ENCODE peak calls at places on chromosome 19, in ten cellular contexts. P is substantia nigra, I is RKO, Y is HAP-1, J is mesendoderm, W is kidney glomerular epithelial cell, V is tibial nerve, H is Daoy, R is nephron progenitor cell, X is NCI-H345. Z is an unnamed sample.

GRCh38 chr19:45901912-45902650 is at the start of gene MYPOP:
- DNase-seq in P (no peak), V (peak; percentile 9), Y (peak; percentile 35), J (peak; percentile 39), H (no peak), W (no peak), R (no peak), I (no peak), X (no peak), Z (no peak)

GRCh38 chr19:29694669-29695627 is 20.1 kb downstream of the C19orf12 start:
- DNase-seq in R (peak; percentile 87), V (peak; percentile 84), J (peak; percentile 78), Y (peak; percentile 81), W (peak; percentile 29), I (peak; percentile 75), X (peak; percentile 68), H (peak; percentile 70), P (peak; percentile 85), Z (peak; percentile 96)

GRCh38 chr19:51027873-51028272 is 1.5 kb upstream of the KLK11 start:
- DNase-seq in P (no peak), V (no peak), R (no peak), W (no peak), Y (no peak), J (no peak), H (no peak), X (no peak), I (no peak), Z (no peak)

GRCh38 chr19:1172353-1173159 is 1.5 kb downstream of the SBNO2 start:
- DNase-seq in V (peak; percentile 61), X (no peak), P (peak; percentile 55), H (peak; percentile 76), R (peak; percentile 39), J (peak; percentile 65), W (no peak), I (peak; percentile 78), Y (no peak), Z (no peak)

GRCh38 chr19:28633223-28634030 is 579.5 kb downstream of the UQCRFS1 start:
- DNase-seq in J (peak; percentile 84), W (peak; percentile 75), Y (no peak), P (no peak), X (peak; percentile 84), V (no peak), R (peak; percentile 68), H (peak; percentile 77), I (peak; percentile 65), Z (no peak)

GRCh38 chr19:3655402-3656072 is 28.9 kb upstream of the CACTIN start:
- DNase-seq in J (no peak), H (peak; percentile 99), Y (no peak), I (peak; percentile 96), R (no peak), V (no peak), P (peak; percentile 78), X (no peak), W (no peak), Z (no peak)

GRCh38 chr19:39277598-39277997 is 9.4 kb downstream of the IFNL2 start:
- DNase-seq in X (no peak), P (no peak), Y (no peak), R (no peak), W (peak; percentile 4), V (no peak), I (no peak), J (no peak), H (peak; percentile 65), Z (no peak)

GRCh38 chr19:55173717-55174409 is 6.2 kb downstream of the SYT5 start:
- DNase-seq in V (no peak), Y (peak; percentile 93), R (peak; percentile 85), P (peak; percentile 58), W (no peak), I (no peak), H (peak; percentile 87), J (peak; percentile 89), X (no peak), Z (peak; percentile 93)

Z was measured in lower leg skin.